ENCODE peak calls at places on chromosomes 5 and 9, in six cellular contexts. I is natural killer cell treated with Interleukin-12 subunit alpha and Interleukin-12 subunit beta and Interleukin-15 and Interleukin-18, amount 100 ng/mL, for 72 hours; E is lower leg skin; W is dorsolateral prefrontal cortex; V is activated T-helper 9 cell treated with anti-CD3 and anti-CD28 coated beads, Interleukin-2, amount 50 U/mL, for 16 hours; D is activated naive CD8-positive, alpha-beta T cell treated with anti-CD3 and anti-CD28 coated beads, Interleukin-2, amount 10 ng/mL, durations not matched to agents 7 days and 5 days. B is an unnamed sample.

GRCh38 chr9:86667307-86667706 is 280.0 kb downstream of the GAS1 start:
- DNase-seq in I (no peak), E (no peak), W (no peak), V (no peak), D (no peak), B (no peak)

GRCh38 chr5:177232761-177233160 is 70.8 kb downstream of the RAB24 start:
- DNase-seq in I (no peak), E (no peak), W (no peak), V (no peak), D (no peak), B (no peak)

GRCh38 chr5:1118738-1119137 is 6.9 kb upstream of the SLC12A7 start:
- DNase-seq in I (no peak), E (no peak), W (no peak), V (no peak), D (no peak), B (no peak)

GRCh38 chr9:88817628-88818027 is 173.6 kb upstream of the S1PR3 start:
- DNase-seq in I (no peak), E (no peak), W (no peak), V (no peak), D (no peak), B (no peak)

GRCh38 chr9:131567910-131568309 is 22.6 kb downstream of the PRRT1B start:
- DNase-seq in I (no peak), E (no peak), W (no peak), V (no peak), D (no peak), B (no peak)

GRCh38 chr5:122501087-122501435 is 189.0 kb downstream of the SNCAIP start:
- DNase-seq in I (no peak), E (no peak), W (no peak), V (no peak), D (no peak), B (no peak)

GRCh38 chr9:38067611-38067891 is 1.5 kb downstream of the SHB start:
- DNase-seq in I (no peak), E (no peak), W (no peak), V (no peak), D (peak), B (no peak)

GRCh38 chr5:139383275-139383992 is at the start of gene SLC23A1:
- DNase-seq in I (no peak), E (peak), W (no peak), V (no peak), D (no peak), B (no peak)